ENCODE peak calls at places on chromosomes 11 and 22, in four cellular contexts. M, W, H and P are unnamed samples.
A peak's percentile ranks its signal among the peaks of the same experiment; 100 is the strongest.

GRCh38 chr22:26893711-26894110 is 236.3 kb downstream of the MIAT start:
- DNase-seq in H (no peak), W (no peak), M (peak; percentile 50), P (no peak)

GRCh38 chr11:10490398-10491232 is 35.6 kb downstream of the AMPD3 start:
- DNase-seq in W (peak; percentile 90), M (peak; percentile 57), H (no peak), P (no peak)

GRCh38 chr11:2587132-2587930 is 112.5 kb downstream of the KCNQ1OT1 start:
- DNase-seq in M (no peak), H (no peak), W (no peak), P (peak; percentile 13)

GRCh38 chr11:33045551-33046255 is 6.3 kb downstream of the TCP11L1 start:
- DNase-seq in H (no peak), M (no peak), W (peak; percentile 6), P (no peak)

GRCh38 chr11:81674211-81674610 is 1059.5 kb downstream of the FAM181B start:
- DNase-seq in M (no peak), H (no peak), W (no peak), P (no peak)

GRCh38 chr22:29056472-29056871 is 5.2 kb downstream of the C22orf31 start:
- DNase-seq in M (no peak), H (no peak), W (no peak), P (no peak)

GRCh38 chr22:17921871-17922821 is 102.2 kb downstream of the MICAL3 start:
- DNase-seq in W (no peak), M (peak; percentile 94), H (no peak), P (no peak)

GRCh38 chr11:3916962-3917361 is 61.5 kb downstream of the STIM1 start:
- DNase-seq in M (no peak), W (no peak), H (no peak), P (no peak)

GRCh38 chr11:75325713-75326438 is 25.6 kb downstream of the ARRB1 start:
- DNase-seq in M (no peak), H (no peak), W (peak; percentile 93), P (no peak)

GRCh38 chr11:65493367-65494176 is 5.3 kb upstream of the MALAT1 start:
- DNase-seq in M (peak; percentile 78), H (no peak), W (peak; percentile 93), P (no peak)

GRCh38 chr11:45151362-45151982 is 5.0 kb downstream of the PRDM11 start:
- DNase-seq in H (no peak), W (no peak), M (no peak), P (no peak)

GRCh38 chr11:106022795-106023275 is 795 bp upstream of the MSANTD4 start:
- DNase-seq in H (no peak), M (no peak), W (no peak), P (no peak)

GRCh38 chr11:123797065-123797940 is 8.8 kb downstream of the OR6M1 start:
- DNase-seq in M (no peak), W (peak; percentile 7), H (no peak), P (no peak)

GRCh38 chr11:77361184-77361583 is 59.7 kb upstream of the GDPD4 start:
- DNase-seq in M (peak; percentile 47), H (no peak), W (peak; percentile 32), P (no peak)

GRCh38 chr11:67273260-67273990 is 7.2 kb downstream of the GRK2 start:
- DNase-seq in M (no peak), H (no peak), W (no peak), P (no peak)

GRCh38 chr11:38460901-38461300 is 1862.9 kb upstream of the RAG2 start:
- DNase-seq in M (no peak), H (no peak), W (peak; percentile 82), P (no peak)

GRCh38 chr11:46557684-46558151 is 36.1 kb downstream of the AMBRA1 start:
- DNase-seq in M (peak; percentile 52), H (no peak), W (no peak), P (no peak)

GRCh38 chr22:28316014-28316413 is 363.6 kb downstream of the TTC28 start:
- DNase-seq in W (no peak), H (no peak), M (no peak), P (no peak)

GRCh38 chr22:50710886-50711285 is 27.1 kb upstream of the ACR start:
- DNase-seq in M (no peak), H (no peak), W (no peak), P (no peak)

GRCh38 chr22:44686873-44687600 is 15.0 kb upstream of the PRR5 start:
- DNase-seq in M (no peak), W (peak; percentile 81), H (no peak), P (no peak)

GRCh38 chr11:59267196-59267595 is 54.5 kb upstream of the MPEG1 start:
- DNase-seq in W (no peak), M (peak; percentile 33), H (no peak), P (no peak)

GRCh38 chr22:33024626-33025025 is 33.6 kb downstream of the SYN3 start:
- DNase-seq in W (peak; percentile 15), H (no peak), M (no peak), P (no peak)

GRCh38 chr11:64073542-64073941 is 37.8 kb downstream of the FLRT1 start:
- DNase-seq in H (no peak), M (no peak), W (no peak), P (no peak)

GRCh38 chr11:77144854-77145428 is 16.9 kb downstream of the MYO7A start:
- DNase-seq in H (no peak), W (no peak), M (no peak), P (no peak)

GRCh38 chr11:6735306-6735705 is 36.5 kb downstream of the OR2AG2 start:
- DNase-seq in H (no peak), W (no peak), M (no peak), P (no peak)

GRCh38 chr22:47090591-47091240 is 328.3 kb downstream of the TBC1D22A start:
- DNase-seq in H (peak; percentile 8), M (peak; percentile 85), W (peak; percentile 70), P (peak; percentile 30)

GRCh38 chr22:38435010-38435409 is 20.0 kb downstream of the KCNJ4 start:
- DNase-seq in H (no peak), W (no peak), M (peak; percentile 86), P (no peak)
- TF ChIP-seq CTCF in H (no peak), W (no peak), M (peak; percentile 65), P (no peak)

GRCh38 chr11:29271616-29272015 is 745.2 kb downstream of the KCNA4 start:
- DNase-seq in W (no peak), H (no peak), M (no peak), P (no peak)

GRCh38 chr11:29268733-29269132 is 748.1 kb downstream of the KCNA4 start:
- DNase-seq in M (no peak), H (no peak), W (no peak), P (no peak)

GRCh38 chr11:29272019-29272654 is 744.7 kb downstream of the KCNA4 start:
- DNase-seq in H (no peak), W (peak; percentile 63), M (no peak), P (no peak)
- TF ChIP-seq CTCF in H (no peak), W (peak; percentile 67), M (peak; percentile 65), P (no peak)

DNA sequence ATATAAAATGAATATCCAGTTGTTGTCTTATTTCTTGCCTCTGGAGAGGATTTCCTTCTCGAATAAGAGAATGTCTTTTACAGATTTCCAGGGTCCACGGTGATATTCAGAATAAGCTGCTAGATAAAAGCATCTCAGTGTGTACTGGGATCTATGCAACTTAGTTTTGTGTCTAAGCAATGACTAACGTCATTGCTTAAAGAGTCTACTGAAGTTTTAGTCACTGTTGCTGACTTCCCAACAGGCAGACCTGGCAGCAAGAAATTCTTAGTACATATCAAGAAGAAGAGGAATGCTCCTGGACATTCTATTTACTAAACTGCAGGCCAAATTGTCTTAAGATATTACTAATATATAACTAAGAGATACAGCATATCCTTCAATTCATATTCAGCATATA is 70.3 kb downstream of the SOX6 start:
- DNase-seq in W (no peak), H (no peak), M (no peak), P (no peak)
- TF ChIP-seq CTCF in W (no peak), H (no peak), M (no peak), P (no peak)

DNA sequence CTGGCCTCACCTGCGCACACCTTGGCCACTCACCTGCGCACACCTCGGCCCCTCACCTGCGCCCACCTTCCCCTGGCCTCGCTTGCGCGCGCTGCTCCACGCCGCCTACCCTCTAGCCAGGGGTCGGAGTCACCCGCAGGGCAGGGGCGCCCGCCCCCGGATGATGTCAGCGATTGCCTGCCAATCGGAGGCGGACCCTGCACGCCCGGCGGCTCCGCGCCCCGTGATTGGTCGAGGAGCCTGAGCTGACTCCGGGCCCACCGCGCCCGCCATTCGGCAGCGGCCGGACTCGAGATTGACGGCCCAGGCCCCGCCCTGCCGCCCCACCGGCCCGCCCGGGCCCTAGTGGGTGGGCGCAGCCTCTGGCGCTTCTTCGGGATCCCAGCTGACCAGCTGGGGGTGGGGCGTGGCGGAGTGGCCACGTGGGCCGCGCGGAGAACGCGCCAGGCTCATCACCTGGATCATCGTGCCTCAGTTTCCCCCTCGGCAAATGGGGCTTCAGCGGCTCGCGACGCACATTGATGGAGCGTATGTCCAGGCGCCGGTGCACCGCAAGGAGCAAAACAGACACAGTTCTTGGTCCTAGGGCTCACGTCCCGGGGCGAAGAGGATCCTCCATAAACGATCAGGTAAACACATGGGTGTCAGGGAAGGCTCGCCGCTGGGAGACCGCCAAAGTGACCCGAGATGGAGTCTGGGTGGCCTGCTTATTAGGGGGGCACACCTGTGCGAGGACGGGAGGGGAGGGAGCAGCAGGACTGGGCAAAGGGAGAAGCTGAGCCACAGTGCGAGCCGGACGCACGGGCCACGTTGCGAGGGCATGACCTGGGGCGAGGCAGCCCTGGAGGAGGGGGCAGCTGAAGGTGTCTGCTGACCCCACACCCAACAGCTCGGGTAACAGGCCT is at the start of gene DHCR7:
- DNase-seq in H (peak; percentile 80), M (peak; percentile 99), W (peak; percentile 97), P (peak; percentile 96)
- TF ChIP-seq CTCF in H (no peak), M (no peak), W (no peak), P (no peak)

DNA sequence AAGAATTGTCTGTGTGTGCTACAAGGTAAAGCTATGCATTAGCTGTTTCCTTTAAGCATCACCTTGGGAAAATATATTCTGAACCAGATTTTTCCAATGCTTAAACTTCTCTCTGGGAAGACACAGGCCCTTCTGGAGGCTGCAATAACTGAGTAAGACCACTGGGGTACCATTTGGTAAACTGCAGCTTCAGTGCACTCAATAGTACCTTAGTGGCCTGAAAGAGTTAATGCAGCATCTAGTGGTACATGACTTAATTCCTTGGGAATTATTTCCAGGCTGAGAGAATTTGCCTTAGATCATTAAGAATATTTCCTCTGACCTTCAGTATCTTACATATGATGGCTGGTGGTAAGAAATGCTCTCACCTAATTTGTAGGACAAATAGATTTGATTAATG is 727.4 kb downstream of the DLG2 start:
- DNase-seq in H (no peak), M (peak; percentile 58), W (no peak), P (no peak)
- TF ChIP-seq CTCF in H (no peak), M (peak; percentile 89), W (no peak), P (no peak)